ENCODE peak calls at places on chromosomes 7 and 10, in ten cellular contexts. One of them, this sample, is unnamed. For H3K4me1, the result is how much of the 10 kb centered on the place peaks cover.

GRCh38 chr10:5435328-5435727 is 23.0 kb downstream of the NET1 start:
- DNase-seq in ovary: no peak
- DNase-seq in IMR-90: no peak
- DNase-seq in cardiac muscle cell: no peak
- DNase-seq in tibial artery: no peak
- DNase-seq in right atrium auricular region: no peak
- DNase-seq in PC-9: no peak
- DNase-seq in heart left ventricle: no peak
- DNase-seq in Panc1: no peak
- DNase-seq in adrenal gland: no peak
- DNase-seq in this sample: no peak

GRCh38 chr7:127650842-127651555 is 995 bp upstream of the SND1 start:
- DNase-seq in ovary: peak
- DNase-seq in IMR-90: peak
- DNase-seq in cardiac muscle cell: no peak
- DNase-seq in tibial artery: no peak
- DNase-seq in right atrium auricular region: no peak
- DNase-seq in PC-9: no peak
- DNase-seq in heart left ventricle: no peak
- DNase-seq in Panc1: no peak
- DNase-seq in adrenal gland: no peak
- DNase-seq in this sample: no peak

GRCh38 chr10:110535958-110536891 is 31.3 kb upstream of the SMC3 start:
- DNase-seq in ovary: no peak
- DNase-seq in IMR-90: peak
- DNase-seq in cardiac muscle cell: no peak
- DNase-seq in tibial artery: no peak
- DNase-seq in right atrium auricular region: no peak
- DNase-seq in PC-9: peak
- DNase-seq in heart left ventricle: peak
- DNase-seq in Panc1: no peak
- DNase-seq in adrenal gland: no peak
- DNase-seq in this sample: peak

GRCh38 chr7:66747385-66748126 is 7.0 kb downstream of the RABGEF1 start:
- DNase-seq in ovary: no peak
- DNase-seq in IMR-90: no peak
- DNase-seq in cardiac muscle cell: peak
- DNase-seq in tibial artery: no peak
- DNase-seq in right atrium auricular region: no peak
- DNase-seq in PC-9: no peak
- DNase-seq in heart left ventricle: no peak
- DNase-seq in Panc1: no peak
- DNase-seq in adrenal gland: no peak
- DNase-seq in this sample: no peak

GRCh38 chr10:97612386-97612785 is 20.9 kb downstream of the MORN4 start:
- DNase-seq in ovary: no peak
- DNase-seq in IMR-90: peak
- DNase-seq in cardiac muscle cell: peak
- DNase-seq in tibial artery: no peak
- DNase-seq in right atrium auricular region: no peak
- DNase-seq in PC-9: peak
- DNase-seq in heart left ventricle: no peak
- DNase-seq in Panc1: no peak
- DNase-seq in adrenal gland: peak
- DNase-seq in this sample: no peak

GRCh38 chr7:124162667-124163066 is 129.8 kb upstream of the TMEM229A start:
- DNase-seq in ovary: no peak
- DNase-seq in IMR-90: no peak
- DNase-seq in cardiac muscle cell: no peak
- DNase-seq in tibial artery: no peak
- DNase-seq in right atrium auricular region: no peak
- DNase-seq in PC-9: no peak
- DNase-seq in heart left ventricle: no peak
- DNase-seq in Panc1: no peak
- DNase-seq in adrenal gland: no peak
- DNase-seq in this sample: no peak

GRCh38 chr10:18594574-18595156 is 56.7 kb downstream of the NSUN6 start:
- DNase-seq in ovary: no peak
- DNase-seq in IMR-90: no peak
- DNase-seq in cardiac muscle cell: peak
- DNase-seq in tibial artery: no peak
- DNase-seq in right atrium auricular region: no peak
- DNase-seq in PC-9: no peak
- DNase-seq in heart left ventricle: no peak
- DNase-seq in Panc1: no peak
- DNase-seq in adrenal gland: no peak
- DNase-seq in this sample: no peak

GRCh38 chr10:79285315-79286185 is 61.7 kb upstream of the PPIF start:
- DNase-seq in ovary: no peak
- DNase-seq in IMR-90: no peak
- DNase-seq in cardiac muscle cell: no peak
- DNase-seq in tibial artery: no peak
- DNase-seq in right atrium auricular region: no peak
- DNase-seq in PC-9: no peak
- DNase-seq in heart left ventricle: no peak
- DNase-seq in Panc1: no peak
- DNase-seq in adrenal gland: no peak
- DNase-seq in this sample: no peak

GRCh38 chr7:104845541-104845940 is 168.5 kb upstream of the KMT2E start:
- DNase-seq in ovary: no peak
- DNase-seq in IMR-90: no peak
- DNase-seq in cardiac muscle cell: no peak
- DNase-seq in tibial artery: no peak
- DNase-seq in right atrium auricular region: no peak
- DNase-seq in PC-9: no peak
- DNase-seq in heart left ventricle: no peak
- DNase-seq in Panc1: no peak
- DNase-seq in adrenal gland: no peak
- DNase-seq in this sample: no peak

GRCh38 chr7:47945261-47946015 is 2.8 kb downstream of the PKD1L1 start:
- DNase-seq in ovary: peak
- DNase-seq in IMR-90: peak
- DNase-seq in cardiac muscle cell: peak
- DNase-seq in tibial artery: peak
- DNase-seq in right atrium auricular region: peak
- DNase-seq in PC-9: peak
- DNase-seq in heart left ventricle: peak
- DNase-seq in Panc1: peak
- DNase-seq in adrenal gland: peak
- DNase-seq in this sample: peak

GRCh38 chr10:77478248-77478963 is 159.2 kb downstream of the KCNMA1 start:
- DNase-seq in ovary: no peak
- DNase-seq in IMR-90: peak
- DNase-seq in cardiac muscle cell: no peak
- DNase-seq in tibial artery: no peak
- DNase-seq in right atrium auricular region: no peak
- DNase-seq in PC-9: no peak
- DNase-seq in heart left ventricle: no peak
- DNase-seq in Panc1: peak
- DNase-seq in adrenal gland: no peak
- DNase-seq in this sample: no peak

GRCh38 chr10:47116445-47116844 is 183.6 kb upstream of the GDF10 start:
- DNase-seq in ovary: no peak
- DNase-seq in IMR-90: peak
- DNase-seq in cardiac muscle cell: no peak
- DNase-seq in tibial artery: no peak
- DNase-seq in right atrium auricular region: no peak
- DNase-seq in PC-9: no peak
- DNase-seq in heart left ventricle: no peak
- DNase-seq in Panc1: no peak
- DNase-seq in adrenal gland: peak
- DNase-seq in this sample: no peak

GRCh38 chr10:78995977-78996355 is 72.8 kb upstream of the ZMIZ1 start:
- DNase-seq in ovary: no peak
- DNase-seq in IMR-90: no peak
- DNase-seq in cardiac muscle cell: no peak
- DNase-seq in tibial artery: no peak
- DNase-seq in right atrium auricular region: no peak
- DNase-seq in PC-9: no peak
- DNase-seq in heart left ventricle: no peak
- DNase-seq in Panc1: no peak
- DNase-seq in adrenal gland: no peak
- DNase-seq in this sample: no peak

GRCh38 chr7:46243406-46243805 is 322.3 kb upstream of the IGFBP3 start:
- DNase-seq in ovary: no peak
- DNase-seq in IMR-90: no peak
- DNase-seq in cardiac muscle cell: no peak
- DNase-seq in tibial artery: no peak
- DNase-seq in right atrium auricular region: no peak
- DNase-seq in PC-9: peak
- DNase-seq in heart left ventricle: no peak
- DNase-seq in Panc1: no peak
- DNase-seq in adrenal gland: no peak
- DNase-seq in this sample: no peak

GRCh38 chr7:46239856-46240255 is 318.8 kb upstream of the IGFBP3 start:
- DNase-seq in ovary: no peak
- DNase-seq in IMR-90: peak
- DNase-seq in cardiac muscle cell: no peak
- DNase-seq in tibial artery: no peak
- DNase-seq in right atrium auricular region: no peak
- DNase-seq in PC-9: no peak
- DNase-seq in heart left ventricle: no peak
- DNase-seq in Panc1: no peak
- DNase-seq in adrenal gland: no peak
- DNase-seq in this sample: no peak

GRCh38 chr7:46245587-46246111 is 324.6 kb upstream of the IGFBP3 start:
- DNase-seq in ovary: no peak
- DNase-seq in IMR-90: no peak
- DNase-seq in cardiac muscle cell: no peak
- DNase-seq in tibial artery: no peak
- DNase-seq in right atrium auricular region: no peak
- DNase-seq in PC-9: no peak
- DNase-seq in heart left ventricle: no peak
- DNase-seq in Panc1: no peak
- DNase-seq in adrenal gland: no peak
- DNase-seq in this sample: no peak

GRCh38 chr7:46247622-46248181 is 326.6 kb upstream of the IGFBP3 start:
- DNase-seq in ovary: no peak
- DNase-seq in IMR-90: no peak
- DNase-seq in cardiac muscle cell: no peak
- DNase-seq in tibial artery: no peak
- DNase-seq in right atrium auricular region: no peak
- DNase-seq in PC-9: no peak
- DNase-seq in heart left ventricle: no peak
- DNase-seq in Panc1: no peak
- DNase-seq in adrenal gland: no peak
- DNase-seq in this sample: no peak

DNA sequence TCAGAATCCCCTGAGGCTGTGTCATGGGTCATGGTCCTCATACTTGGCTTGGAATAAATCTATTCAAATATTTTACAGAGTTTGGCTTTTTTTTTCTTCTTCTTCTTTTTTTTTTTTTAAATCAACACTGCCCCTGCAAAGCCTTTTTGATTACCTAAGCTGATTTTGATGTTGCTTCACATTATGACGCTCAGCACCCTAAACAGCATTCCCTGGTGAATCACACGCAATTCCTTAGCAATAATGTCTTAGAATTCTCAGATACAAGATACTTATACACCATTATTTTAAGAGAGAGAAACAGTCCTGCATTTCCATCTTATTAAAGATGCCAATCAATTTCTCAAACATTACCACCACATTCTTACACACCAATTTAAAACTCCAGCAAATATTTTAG is 323.7 kb upstream of the IGFBP3 start:
- DNase-seq in ovary: no peak
- DNase-seq in IMR-90: peak
- DNase-seq in cardiac muscle cell: no peak
- DNase-seq in tibial artery: no peak
- DNase-seq in right atrium auricular region: no peak
- DNase-seq in PC-9: no peak
- DNase-seq in heart left ventricle: no peak
- DNase-seq in Panc1: no peak
- DNase-seq in adrenal gland: no peak
- DNase-seq in this sample: no peak
- TF ChIP-seq CTCF in ovary: no peak
- TF ChIP-seq CTCF in IMR-90: no peak
- TF ChIP-seq CTCF in cardiac muscle cell: no peak
- TF ChIP-seq CTCF in tibial artery: no peak
- TF ChIP-seq CTCF in right atrium auricular region: no peak
- TF ChIP-seq CTCF in PC-9: no peak
- TF ChIP-seq CTCF in heart left ventricle: no peak
- TF ChIP-seq CTCF in Panc1: no peak
- TF ChIP-seq CTCF in adrenal gland: no peak
- TF ChIP-seq CTCF in this sample: no peak

DNA sequence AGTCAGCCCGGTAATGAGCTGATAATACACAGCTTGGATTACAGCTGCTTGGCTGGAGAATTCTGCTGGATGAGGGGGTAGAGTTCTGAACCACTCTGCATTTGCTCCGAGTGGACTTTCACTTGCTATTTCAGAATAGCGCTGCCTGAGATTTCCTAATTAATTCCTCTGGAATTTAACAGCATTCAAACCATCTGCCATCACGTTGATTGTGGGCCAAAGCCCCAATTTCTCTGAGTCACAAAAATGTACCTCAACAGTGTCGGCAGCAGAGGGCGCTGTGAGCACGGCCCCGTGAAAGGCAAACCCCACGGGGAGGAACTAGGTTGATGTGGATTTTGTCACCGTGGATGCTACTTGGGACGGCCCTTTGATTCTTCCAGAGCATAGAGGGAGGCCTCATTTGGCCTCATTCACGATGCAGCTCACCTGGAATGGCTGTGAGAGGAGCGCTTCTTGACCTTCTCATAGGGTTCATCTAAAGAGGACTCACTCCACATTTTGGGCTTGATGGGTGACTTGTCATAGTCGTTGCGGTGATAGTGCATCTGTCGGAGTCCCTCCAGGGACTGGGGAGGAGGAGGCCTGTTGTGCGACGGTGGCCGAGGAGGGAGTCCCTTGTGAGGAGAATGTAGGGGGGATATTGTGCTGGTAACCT is 73.3 kb downstream of the PRPF18 start:
- DNase-seq in ovary: peak
- DNase-seq in IMR-90: peak
- DNase-seq in cardiac muscle cell: peak
- DNase-seq in tibial artery: peak
- DNase-seq in right atrium auricular region: peak
- DNase-seq in PC-9: no peak
- DNase-seq in heart left ventricle: peak
- DNase-seq in Panc1: no peak
- DNase-seq in adrenal gland: peak
- DNase-seq in this sample: peak
- H3K27ac ChIP-seq in ovary: no peak
- H3K27ac ChIP-seq in IMR-90: peak
- H3K27ac ChIP-seq in cardiac muscle cell: no peak
- H3K27ac ChIP-seq in tibial artery: no peak
- H3K27ac ChIP-seq in right atrium auricular region: peak
- H3K27ac ChIP-seq in PC-9: no peak
- H3K27ac ChIP-seq in heart left ventricle: peak
- H3K27ac ChIP-seq in Panc1: no peak
- H3K27ac ChIP-seq in adrenal gland: no peak
- H3K27ac ChIP-seq in this sample: peak

GRCh38 chr10:112584276-112584675 is 137.3 kb downstream of the VTI1A start:
- DNase-seq in ovary: no peak
- DNase-seq in IMR-90: peak
- DNase-seq in cardiac muscle cell: no peak
- DNase-seq in tibial artery: no peak
- DNase-seq in right atrium auricular region: no peak
- DNase-seq in PC-9: no peak
- DNase-seq in heart left ventricle: no peak
- DNase-seq in Panc1: no peak
- DNase-seq in adrenal gland: no peak
- DNase-seq in this sample: no peak
- H3K4me1 ChIP-seq in ovary: under half
- H3K4me1 ChIP-seq in IMR-90: under half
- H3K4me1 ChIP-seq in cardiac muscle cell: under half
- H3K4me1 ChIP-seq in tibial artery: under half
- H3K4me1 ChIP-seq in right atrium auricular region: under half
- H3K4me1 ChIP-seq in PC-9: under half
- H3K4me1 ChIP-seq in heart left ventricle: under half
- H3K4me1 ChIP-seq in Panc1: under half
- H3K4me1 ChIP-seq in adrenal gland: under half
- H3K4me1 ChIP-seq in this sample: under half

GRCh38 chr7:111329367-111330234 is 232.7 kb downstream of the IMMP2L start:
- DNase-seq in ovary: no peak
- DNase-seq in IMR-90: peak
- DNase-seq in cardiac muscle cell: peak
- DNase-seq in tibial artery: no peak
- DNase-seq in right atrium auricular region: no peak
- DNase-seq in PC-9: no peak
- DNase-seq in heart left ventricle: no peak
- DNase-seq in Panc1: no peak
- DNase-seq in adrenal gland: no peak
- DNase-seq in this sample: no peak
- TF ChIP-seq CTCF in ovary: no peak
- TF ChIP-seq CTCF in IMR-90: peak
- TF ChIP-seq CTCF in cardiac muscle cell: peak
- TF ChIP-seq CTCF in tibial artery: no peak
- TF ChIP-seq CTCF in right atrium auricular region: no peak
- TF ChIP-seq CTCF in PC-9: peak
- TF ChIP-seq CTCF in heart left ventricle: no peak
- TF ChIP-seq CTCF in Panc1: peak
- TF ChIP-seq CTCF in adrenal gland: no peak
- TF ChIP-seq CTCF in this sample: no peak

This sample was measured in heart right ventricle.